ENCODE peak calls at places on chromosome 16, in eight cellular contexts. One of them, this sample, is unnamed.
A peak's percentile ranks its signal among the peaks of the same experiment; 100 is the strongest.

GRCh38 chr16:48008011-48008410 is 147.8 kb downstream of the ABCC12 start:
- DNase-seq in OCI-LY7: no peak
- DNase-seq in dorsolateral prefrontal cortex: no peak
- DNase-seq in A549: no peak
- DNase-seq in right lobe of liver: no peak
- DNase-seq in breast epithelium: no peak
- DNase-seq in heart left ventricle: no peak
- DNase-seq in right atrium auricular region: peak; percentile 30
- DNase-seq in this sample: no peak

GRCh38 chr16:87559976-87560375 is 42.3 kb upstream of the JPH3 start:
- DNase-seq in OCI-LY7: no peak
- DNase-seq in dorsolateral prefrontal cortex: no peak
- DNase-seq in A549: no peak
- DNase-seq in right lobe of liver: no peak
- DNase-seq in breast epithelium: no peak
- DNase-seq in heart left ventricle: no peak
- DNase-seq in right atrium auricular region: no peak
- DNase-seq in this sample: no peak

GRCh38 chr16:47019563-47019962 is 46.1 kb upstream of the DNAJA2 start:
- DNase-seq in OCI-LY7: no peak
- DNase-seq in dorsolateral prefrontal cortex: no peak
- DNase-seq in A549: peak; percentile 21
- DNase-seq in right lobe of liver: no peak
- DNase-seq in breast epithelium: no peak
- DNase-seq in heart left ventricle: no peak
- DNase-seq in right atrium auricular region: no peak
- DNase-seq in this sample: no peak

GRCh38 chr16:380837-381787 is 666 bp downstream of the PGAP6 start:
- DNase-seq in OCI-LY7: no peak
- DNase-seq in dorsolateral prefrontal cortex: no peak
- DNase-seq in A549: no peak
- DNase-seq in right lobe of liver: peak; percentile 64
- DNase-seq in breast epithelium: no peak
- DNase-seq in heart left ventricle: peak; percentile 76
- DNase-seq in right atrium auricular region: no peak
- DNase-seq in this sample: no peak

GRCh38 chr16:27642753-27643152 is 92.8 kb downstream of the KATNIP start:
- DNase-seq in OCI-LY7: peak; percentile 23
- DNase-seq in dorsolateral prefrontal cortex: no peak
- DNase-seq in A549: peak; percentile 44
- DNase-seq in right lobe of liver: no peak
- DNase-seq in breast epithelium: no peak
- DNase-seq in heart left ventricle: no peak
- DNase-seq in right atrium auricular region: no peak
- DNase-seq in this sample: no peak

GRCh38 chr16:86587487-86587886 is 9.1 kb downstream of the FOXL1 start:
- DNase-seq in OCI-LY7: no peak
- DNase-seq in dorsolateral prefrontal cortex: no peak
- DNase-seq in A549: no peak
- DNase-seq in right lobe of liver: no peak
- DNase-seq in breast epithelium: no peak
- DNase-seq in heart left ventricle: no peak
- DNase-seq in right atrium auricular region: no peak
- DNase-seq in this sample: no peak

GRCh38 chr16:57534337-57534880 is 2.0 kb downstream of the CCDC102A start:
- DNase-seq in OCI-LY7: no peak
- DNase-seq in dorsolateral prefrontal cortex: no peak
- DNase-seq in A549: no peak
- DNase-seq in right lobe of liver: peak; percentile 27
- DNase-seq in breast epithelium: no peak
- DNase-seq in heart left ventricle: no peak
- DNase-seq in right atrium auricular region: no peak
- DNase-seq in this sample: peak; percentile 5

GRCh38 chr16:1173778-1174451 is 21.0 kb downstream of the CACNA1H start:
- DNase-seq in OCI-LY7: no peak
- DNase-seq in dorsolateral prefrontal cortex: no peak
- DNase-seq in A549: no peak
- DNase-seq in right lobe of liver: no peak
- DNase-seq in breast epithelium: no peak
- DNase-seq in heart left ventricle: no peak
- DNase-seq in right atrium auricular region: no peak
- DNase-seq in this sample: no peak

GRCh38 chr16:81465375-81465943 is 20.9 kb downstream of the CMIP start:
- DNase-seq in OCI-LY7: no peak
- DNase-seq in dorsolateral prefrontal cortex: no peak
- DNase-seq in A549: no peak
- DNase-seq in right lobe of liver: peak; percentile 64
- DNase-seq in breast epithelium: no peak
- DNase-seq in heart left ventricle: no peak
- DNase-seq in right atrium auricular region: no peak
- DNase-seq in this sample: no peak

GRCh38 chr16:19127674-19128131 is 13.9 kb downstream of the ITPRIPL2 start:
- DNase-seq in OCI-LY7: no peak
- DNase-seq in dorsolateral prefrontal cortex: no peak
- DNase-seq in A549: no peak
- DNase-seq in right lobe of liver: no peak
- DNase-seq in breast epithelium: no peak
- DNase-seq in heart left ventricle: no peak
- DNase-seq in right atrium auricular region: no peak
- DNase-seq in this sample: no peak

GRCh38 chr16:1745900-1746692 is 25.2 kb downstream of the NME3 start:
- DNase-seq in OCI-LY7: no peak
- DNase-seq in dorsolateral prefrontal cortex: no peak
- DNase-seq in A549: no peak
- DNase-seq in right lobe of liver: no peak
- DNase-seq in breast epithelium: no peak
- DNase-seq in heart left ventricle: no peak
- DNase-seq in right atrium auricular region: no peak
- DNase-seq in this sample: no peak

GRCh38 chr16:67398546-67399217 is 5.4 kb upstream of the TPPP3 start:
- DNase-seq in OCI-LY7: no peak
- DNase-seq in dorsolateral prefrontal cortex: no peak
- DNase-seq in A549: no peak
- DNase-seq in right lobe of liver: peak; percentile 46
- DNase-seq in breast epithelium: no peak
- DNase-seq in heart left ventricle: no peak
- DNase-seq in right atrium auricular region: no peak
- DNase-seq in this sample: no peak

GRCh38 chr16:87765473-87765775 is 362 bp downstream of the KLHDC4 start:
- DNase-seq in OCI-LY7: peak; percentile 68
- DNase-seq in dorsolateral prefrontal cortex: no peak
- DNase-seq in A549: no peak
- DNase-seq in right lobe of liver: no peak
- DNase-seq in breast epithelium: no peak
- DNase-seq in heart left ventricle: no peak
- DNase-seq in right atrium auricular region: no peak
- DNase-seq in this sample: no peak

GRCh38 chr16:11497329-11497805 is 89.4 kb downstream of the LITAF start:
- DNase-seq in OCI-LY7: no peak
- DNase-seq in dorsolateral prefrontal cortex: peak; percentile 89
- DNase-seq in A549: peak; percentile 92
- DNase-seq in right lobe of liver: peak; percentile 95
- DNase-seq in breast epithelium: peak; percentile 89
- DNase-seq in heart left ventricle: peak; percentile 92
- DNase-seq in right atrium auricular region: peak; percentile 91
- DNase-seq in this sample: peak; percentile 99

GRCh38 chr16:14015948-14016347 is 55.2 kb upstream of the MRTFB start:
- DNase-seq in OCI-LY7: no peak
- DNase-seq in dorsolateral prefrontal cortex: no peak
- DNase-seq in A549: peak; percentile 83
- DNase-seq in right lobe of liver: no peak
- DNase-seq in breast epithelium: no peak
- DNase-seq in heart left ventricle: no peak
- DNase-seq in right atrium auricular region: peak; percentile 80
- DNase-seq in this sample: peak; percentile 49

GRCh38 chr16:79429276-79430128 is 171.0 kb downstream of the MAF start:
- DNase-seq in OCI-LY7: no peak
- DNase-seq in dorsolateral prefrontal cortex: no peak
- DNase-seq in A549: no peak
- DNase-seq in right lobe of liver: no peak
- DNase-seq in breast epithelium: no peak
- DNase-seq in heart left ventricle: no peak
- DNase-seq in right atrium auricular region: no peak
- DNase-seq in this sample: no peak

GRCh38 chr16:57133101-57133500 is 40.7 kb downstream of the CPNE2 start:
- DNase-seq in OCI-LY7: no peak
- DNase-seq in dorsolateral prefrontal cortex: no peak
- DNase-seq in A549: no peak
- DNase-seq in right lobe of liver: no peak
- DNase-seq in breast epithelium: no peak
- DNase-seq in heart left ventricle: no peak
- DNase-seq in right atrium auricular region: no peak
- DNase-seq in this sample: no peak

GRCh38 chr16:30761427-30761927 is 385 bp downstream of the CFAP119 start:
- DNase-seq in OCI-LY7: peak; percentile 83
- DNase-seq in dorsolateral prefrontal cortex: peak; percentile 39
- DNase-seq in A549: no peak
- DNase-seq in right lobe of liver: no peak
- DNase-seq in breast epithelium: no peak
- DNase-seq in heart left ventricle: no peak
- DNase-seq in right atrium auricular region: no peak
- DNase-seq in this sample: peak; percentile 22

GRCh38 chr16:85309656-85310587 is 197.7 kb upstream of the CIBAR2 start:
- DNase-seq in OCI-LY7: peak; percentile 89
- DNase-seq in dorsolateral prefrontal cortex: peak; percentile 84
- DNase-seq in A549: no peak
- DNase-seq in right lobe of liver: no peak
- DNase-seq in breast epithelium: no peak
- DNase-seq in heart left ventricle: peak; percentile 75
- DNase-seq in right atrium auricular region: peak; percentile 71
- DNase-seq in this sample: peak; percentile 82
- H3K27ac ChIP-seq in OCI-LY7: peak overlapping the region; percentile 96
- H3K27ac ChIP-seq in dorsolateral prefrontal cortex: peak overlapping the region; percentile 96
- H3K27ac ChIP-seq in A549: no peak overlapping the region
- H3K27ac ChIP-seq in right lobe of liver: no peak overlapping the region
- H3K27ac ChIP-seq in breast epithelium: peak overlapping the region; percentile 46
- H3K27ac ChIP-seq in heart left ventricle: no peak overlapping the region
- H3K27ac ChIP-seq in right atrium auricular region: peak overlapping the region; percentile 94
- H3K27ac ChIP-seq in this sample: peak overlapping the region; percentile 92

GRCh38 chr16:54734156-54734555 is 196.5 kb upstream of the IRX5 start:
- DNase-seq in OCI-LY7: no peak
- DNase-seq in dorsolateral prefrontal cortex: no peak
- DNase-seq in A549: no peak
- DNase-seq in right lobe of liver: no peak
- DNase-seq in breast epithelium: no peak
- DNase-seq in heart left ventricle: no peak
- DNase-seq in right atrium auricular region: no peak
- DNase-seq in this sample: no peak
- TF ChIP-seq CTCF in OCI-LY7: no peak
- TF ChIP-seq CTCF in dorsolateral prefrontal cortex: no peak
- TF ChIP-seq CTCF in A549: no peak
- TF ChIP-seq CTCF in right lobe of liver: no peak
- TF ChIP-seq CTCF in breast epithelium: no peak
- TF ChIP-seq CTCF in heart left ventricle: no peak
- TF ChIP-seq CTCF in right atrium auricular region: no peak
- TF ChIP-seq CTCF in this sample: no peak

GRCh38 chr16:4801051-4801961 is 1.1 kb downstream of the ROGDI start:
- DNase-seq in OCI-LY7: no peak
- DNase-seq in dorsolateral prefrontal cortex: no peak
- DNase-seq in A549: no peak
- DNase-seq in right lobe of liver: no peak
- DNase-seq in breast epithelium: no peak
- DNase-seq in heart left ventricle: no peak
- DNase-seq in right atrium auricular region: no peak
- DNase-seq in this sample: no peak
- H3K27ac ChIP-seq in OCI-LY7: peak overlapping the region; percentile 59
- H3K27ac ChIP-seq in dorsolateral prefrontal cortex: peak overlapping the region; percentile 98
- H3K27ac ChIP-seq in A549: peak overlapping the region; percentile 94
- H3K27ac ChIP-seq in right lobe of liver: peak overlapping the region; percentile 73
- H3K27ac ChIP-seq in breast epithelium: peak overlapping the region; percentile 87
- H3K27ac ChIP-seq in heart left ventricle: peak overlapping the region; percentile 84
- H3K27ac ChIP-seq in right atrium auricular region: peak overlapping the region; percentile 94
- H3K27ac ChIP-seq in this sample: peak overlapping the region; percentile 93

GRCh38 chr16:65905326-65905725 is 461.2 kb upstream of the CDH5 start:
- DNase-seq in OCI-LY7: no peak
- DNase-seq in dorsolateral prefrontal cortex: no peak
- DNase-seq in A549: no peak
- DNase-seq in right lobe of liver: no peak
- DNase-seq in breast epithelium: no peak
- DNase-seq in heart left ventricle: no peak
- DNase-seq in right atrium auricular region: no peak
- DNase-seq in this sample: no peak

GRCh38 chr16:65909310-65910050 is 457.0 kb upstream of the CDH5 start:
- DNase-seq in OCI-LY7: peak; percentile 76
- DNase-seq in dorsolateral prefrontal cortex: no peak
- DNase-seq in A549: no peak
- DNase-seq in right lobe of liver: peak; percentile 80
- DNase-seq in breast epithelium: no peak
- DNase-seq in heart left ventricle: no peak
- DNase-seq in right atrium auricular region: no peak
- DNase-seq in this sample: no peak

GRCh38 chr16:65904361-65904760 is 462.1 kb upstream of the CDH5 start:
- DNase-seq in OCI-LY7: no peak
- DNase-seq in dorsolateral prefrontal cortex: no peak
- DNase-seq in A549: no peak
- DNase-seq in right lobe of liver: no peak
- DNase-seq in breast epithelium: no peak
- DNase-seq in heart left ventricle: no peak
- DNase-seq in right atrium auricular region: no peak
- DNase-seq in this sample: no peak

GRCh38 chr16:65910291-65910690 is 456.2 kb upstream of the CDH5 start:
- DNase-seq in OCI-LY7: no peak
- DNase-seq in dorsolateral prefrontal cortex: no peak
- DNase-seq in A549: no peak
- DNase-seq in right lobe of liver: no peak
- DNase-seq in breast epithelium: no peak
- DNase-seq in heart left ventricle: no peak
- DNase-seq in right atrium auricular region: no peak
- DNase-seq in this sample: no peak

DNA sequence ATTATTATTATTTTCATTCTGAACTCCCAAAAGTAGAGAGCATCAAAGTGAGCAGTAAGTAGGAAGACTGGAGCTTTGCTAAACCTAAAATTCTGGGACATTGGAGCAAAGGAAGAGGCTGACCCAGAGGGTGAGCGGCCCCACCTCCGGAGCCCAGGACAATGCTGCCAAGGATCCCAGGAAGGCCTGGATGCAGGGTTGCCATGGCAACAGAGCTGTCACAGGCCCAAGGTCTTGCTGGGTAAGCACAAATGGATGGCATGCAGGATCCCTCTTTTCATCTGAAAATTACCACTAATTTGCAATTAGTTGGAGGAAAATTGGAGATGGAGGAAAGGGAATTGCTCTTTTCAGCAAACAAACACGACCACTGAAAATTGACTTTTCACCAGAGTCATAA is 457.9 kb upstream of the CDH5 start:
- DNase-seq in OCI-LY7: no peak
- DNase-seq in dorsolateral prefrontal cortex: peak; percentile 7
- DNase-seq in A549: no peak
- DNase-seq in right lobe of liver: no peak
- DNase-seq in breast epithelium: no peak
- DNase-seq in heart left ventricle: no peak
- DNase-seq in right atrium auricular region: no peak
- DNase-seq in this sample: no peak
- TF ChIP-seq CTCF in OCI-LY7: no peak
- TF ChIP-seq CTCF in dorsolateral prefrontal cortex: no peak
- TF ChIP-seq CTCF in A549: no peak
- TF ChIP-seq CTCF in right lobe of liver: no peak
- TF ChIP-seq CTCF in breast epithelium: no peak
- TF ChIP-seq CTCF in heart left ventricle: no peak
- TF ChIP-seq CTCF in right atrium auricular region: no peak
- TF ChIP-seq CTCF in this sample: no peak